ENCODE peak calls at places on chromosomes 1 and 21, in four cellular contexts. W, I, H and T are unnamed samples.

GRCh38 chr1:8814870-8815269 is 2.6 kb downstream of the RERE start:
- DNase-seq in W (no peak), H (no peak), I (no peak), T (no peak)

GRCh38 chr1:232868793-232869491 is 63.7 kb downstream of the MAP10 start:
- DNase-seq in W (no peak), I (no peak), H (peak), T (no peak)

GRCh38 chr1:109228167-109228566 is 14.4 kb downstream of the SARS1 start:
- DNase-seq in I (no peak), H (no peak), W (no peak), T (no peak)

GRCh38 chr1:231106347-231106746 is 55.5 kb upstream of the TRIM67 start:
- DNase-seq in H (no peak), W (no peak), I (no peak), T (no peak)

GRCh38 chr1:7007902-7008301 is 222.6 kb downstream of the CAMTA1 start:
- DNase-seq in W (no peak), I (no peak), H (no peak), T (no peak)

GRCh38 chr1:201792534-201793305 is 36.2 kb upstream of the IPO9 start:
- DNase-seq in H (peak), I (peak), W (peak), T (peak)

GRCh38 chr1:77831566-77831965 is 52.1 kb downstream of the MIGA1 start:
- DNase-seq in I (no peak), H (no peak), W (no peak), T (no peak)

GRCh38 chr21:29187939-29188338 is 57.5 kb downstream of the MAP3K7CL start:
- DNase-seq in W (no peak), H (no peak), I (no peak), T (no peak)

GRCh38 chr21:46605759-46606426 is 1.0 kb upstream of the S100B start:
- DNase-seq in W (peak), H (no peak), I (peak), T (no peak)

GRCh38 chr1:168709407-168709891 is 19.6 kb downstream of the DPT start:
- DNase-seq in I (no peak), W (no peak), H (no peak), T (no peak)

GRCh38 chr1:156204686-156205085 is 8.1 kb upstream of the PMF1 start:
- DNase-seq in W (no peak), H (no peak), I (no peak), T (no peak)

GRCh38 chr1:86507935-86508582 is 38.8 kb upstream of the CLCA4 start:
- DNase-seq in H (no peak), I (no peak), W (no peak), T (no peak)

GRCh38 chr1:232339077-232339476 is 290.9 kb downstream of the SIPA1L2 start:
- DNase-seq in H (no peak), I (no peak), W (no peak), T (no peak)

GRCh38 chr1:30286984-30287839 is 436.2 kb downstream of the MATN1 start:
- DNase-seq in I (no peak), H (no peak), W (no peak), T (no peak)

GRCh38 chr1:11207898-11208611 is 18.9 kb downstream of the ANGPTL7 start:
- DNase-seq in I (no peak), W (no peak), H (no peak), T (no peak)

GRCh38 chr21:23016617-23017016 is 2018.4 kb downstream of the NCAM2 start:
- DNase-seq in W (no peak), I (no peak), H (no peak), T (peak)

GRCh38 chr21:46334351-46335140 is 10.6 kb downstream of the PCNT start:
- DNase-seq in H (no peak), W (no peak), I (no peak), T (no peak)

GRCh38 chr1:21903638-21904474 is 33.3 kb downstream of the HSPG2 start:
- DNase-seq in H (no peak), I (no peak), W (no peak), T (no peak)